ENCODE peak calls at places on chromosomes 3 and 15, in eight cellular contexts. I, B, Z, F, M, C, Q and K are unnamed samples.

GRCh38 chr15:74901612-74902063 is 5.0 kb downstream of the FAM219B start:
- DNase-seq in I (peak), B (peak), Z (peak), F (peak), M (peak), C (peak), Q (peak), K (no peak)

GRCh38 chr15:64101018-64101417 is 5.2 kb downstream of the SNX1 start:
- DNase-seq in I (no peak), B (no peak), Z (no peak), F (no peak), M (no peak), C (no peak), Q (no peak), K (no peak)

GRCh38 chr3:137612293-137612692 is 151.8 kb upstream of the SOX14 start:
- DNase-seq in I (no peak), B (no peak), Z (no peak), F (no peak), M (no peak), C (no peak), Q (no peak), K (no peak)

GRCh38 chr15:36601497-36601932 is 22.1 kb downstream of the CDIN1 start:
- DNase-seq in I (no peak), B (no peak), Z (no peak), F (peak), M (no peak), C (no peak), Q (peak), K (peak)

GRCh38 chr3:150177673-150178378 is 207.1 kb upstream of the PFN2 start:
- DNase-seq in I (no peak), B (peak), Z (no peak), F (peak), M (no peak), C (no peak), Q (no peak), K (peak)

GRCh38 chr15:90362936-90363212 is 10.8 kb downstream of the ZNF774 start:
- DNase-seq in I (no peak), B (peak), Z (no peak), F (peak), M (no peak), C (no peak), Q (no peak), K (peak)

GRCh38 chr3:45464336-45464809 is 76.0 kb downstream of the LARS2 start:
- DNase-seq in I (peak), B (peak), Z (no peak), F (no peak), M (no peak), C (no peak), Q (peak), K (no peak)

GRCh38 chr3:156939315-156939714 is 113.2 kb downstream of the LEKR1 start:
- DNase-seq in I (no peak), B (no peak), Z (no peak), F (no peak), M (no peak), C (no peak), Q (no peak), K (no peak)

GRCh38 chr3:25854214-25854613 is 64.3 kb downstream of the OXSM start:
- DNase-seq in I (no peak), B (no peak), Z (no peak), F (no peak), M (no peak), C (no peak), Q (no peak), K (peak)

GRCh38 chr3:71599416-71599815 is 15.9 kb upstream of the FOXP1 start:
- DNase-seq in I (no peak), B (no peak), Z (no peak), F (no peak), M (no peak), C (no peak), Q (no peak), K (no peak)